ENCODE peak calls at places on chromosomes 7 and 10, in nine cellular contexts. One of them, this sample, is unnamed. For H3K4me1 and H3K36me3, the result is how much of the 10 kb centered on the place peaks cover.

GRCh38 chr10:24826022-24826421 is 102.3 kb upstream of the ARHGAP21 start:
- DNase-seq in suprapubic skin: no peak
- DNase-seq in GM23338: no peak
- DNase-seq in body of pancreas: no peak
- DNase-seq in mucosa of descending colon: no peak
- DNase-seq in stomach: no peak
- DNase-seq in sigmoid colon: no peak
- DNase-seq in kidney: no peak
- DNase-seq in hepatocyte: peak
- DNase-seq in this sample: no peak

GRCh38 chr7:38630720-38631673 is at the start of gene AMPH:
- DNase-seq in suprapubic skin: peak
- DNase-seq in GM23338: peak
- DNase-seq in body of pancreas: peak
- DNase-seq in mucosa of descending colon: no peak
- DNase-seq in stomach: no peak
- DNase-seq in sigmoid colon: peak
- DNase-seq in kidney: peak
- DNase-seq in hepatocyte: peak
- DNase-seq in this sample: no peak

GRCh38 chr10:18233775-18234174 is 93.6 kb downstream of the CACNB2 start:
- DNase-seq in suprapubic skin: no peak
- DNase-seq in GM23338: peak
- DNase-seq in body of pancreas: peak
- DNase-seq in mucosa of descending colon: no peak
- DNase-seq in stomach: no peak
- DNase-seq in sigmoid colon: no peak
- DNase-seq in kidney: no peak
- DNase-seq in hepatocyte: peak
- DNase-seq in this sample: peak

GRCh38 chr7:102456327-102456726 is 8.3 kb downstream of the ALKBH4 start:
- DNase-seq in suprapubic skin: no peak
- DNase-seq in GM23338: no peak
- DNase-seq in body of pancreas: no peak
- DNase-seq in mucosa of descending colon: no peak
- DNase-seq in stomach: no peak
- DNase-seq in sigmoid colon: no peak
- DNase-seq in kidney: no peak
- DNase-seq in hepatocyte: no peak
- DNase-seq in this sample: no peak

GRCh38 chr10:95767884-95768556 is 12.1 kb downstream of the ENTPD1 start:
- DNase-seq in suprapubic skin: no peak
- DNase-seq in GM23338: no peak
- DNase-seq in body of pancreas: peak
- DNase-seq in mucosa of descending colon: peak
- DNase-seq in stomach: no peak
- DNase-seq in sigmoid colon: no peak
- DNase-seq in kidney: no peak
- DNase-seq in hepatocyte: no peak
- DNase-seq in this sample: no peak

GRCh38 chr10:119306514-119306951 is 99.2 kb downstream of the GRK5 start:
- DNase-seq in suprapubic skin: no peak
- DNase-seq in GM23338: no peak
- DNase-seq in body of pancreas: no peak
- DNase-seq in mucosa of descending colon: peak
- DNase-seq in stomach: peak
- DNase-seq in sigmoid colon: no peak
- DNase-seq in kidney: no peak
- DNase-seq in hepatocyte: peak
- DNase-seq in this sample: no peak

GRCh38 chr10:122376364-122376961 is 2.0 kb downstream of the PLEKHA1 start:
- DNase-seq in suprapubic skin: no peak
- DNase-seq in GM23338: no peak
- DNase-seq in body of pancreas: no peak
- DNase-seq in mucosa of descending colon: no peak
- DNase-seq in stomach: no peak
- DNase-seq in sigmoid colon: no peak
- DNase-seq in kidney: no peak
- DNase-seq in hepatocyte: no peak
- DNase-seq in this sample: no peak

GRCh38 chr10:119466655-119467054 is 75.9 kb downstream of the RGS10 start:
- DNase-seq in suprapubic skin: no peak
- DNase-seq in GM23338: no peak
- DNase-seq in body of pancreas: no peak
- DNase-seq in mucosa of descending colon: no peak
- DNase-seq in stomach: no peak
- DNase-seq in sigmoid colon: no peak
- DNase-seq in kidney: peak
- DNase-seq in hepatocyte: no peak
- DNase-seq in this sample: no peak

GRCh38 chr7:17485368-17485767 is 186.9 kb downstream of the AHR start:
- DNase-seq in suprapubic skin: no peak
- DNase-seq in GM23338: no peak
- DNase-seq in body of pancreas: no peak
- DNase-seq in mucosa of descending colon: no peak
- DNase-seq in stomach: no peak
- DNase-seq in sigmoid colon: no peak
- DNase-seq in kidney: no peak
- DNase-seq in hepatocyte: no peak
- DNase-seq in this sample: no peak

GRCh38 chr7:498678-499641 is 20.7 kb downstream of the PDGFA start:
- DNase-seq in suprapubic skin: peak
- DNase-seq in GM23338: no peak
- DNase-seq in body of pancreas: peak
- DNase-seq in mucosa of descending colon: peak
- DNase-seq in stomach: peak
- DNase-seq in sigmoid colon: peak
- DNase-seq in kidney: peak
- DNase-seq in hepatocyte: no peak
- DNase-seq in this sample: no peak

GRCh38 chr10:78892383-78893191 is 176.2 kb upstream of the ZMIZ1 start:
- DNase-seq in suprapubic skin: peak
- DNase-seq in GM23338: no peak
- DNase-seq in body of pancreas: no peak
- DNase-seq in mucosa of descending colon: no peak
- DNase-seq in stomach: no peak
- DNase-seq in sigmoid colon: no peak
- DNase-seq in kidney: no peak
- DNase-seq in hepatocyte: no peak
- DNase-seq in this sample: no peak

GRCh38 chr10:120336910-120337540 is 120.0 kb upstream of the PLPP4 start:
- DNase-seq in suprapubic skin: no peak
- DNase-seq in GM23338: peak
- DNase-seq in body of pancreas: peak
- DNase-seq in mucosa of descending colon: no peak
- DNase-seq in stomach: peak
- DNase-seq in sigmoid colon: no peak
- DNase-seq in kidney: no peak
- DNase-seq in hepatocyte: peak
- DNase-seq in this sample: peak

GRCh38 chr10:44993922-44994751 is 6.6 kb upstream of the ZNF22 start:
- DNase-seq in suprapubic skin: no peak
- DNase-seq in GM23338: no peak
- DNase-seq in body of pancreas: no peak
- DNase-seq in mucosa of descending colon: no peak
- DNase-seq in stomach: no peak
- DNase-seq in sigmoid colon: peak
- DNase-seq in kidney: no peak
- DNase-seq in hepatocyte: no peak
- DNase-seq in this sample: no peak

GRCh38 chr10:101041252-101041761 is 10.3 kb downstream of the SFXN3 start:
- DNase-seq in suprapubic skin: peak
- DNase-seq in GM23338: peak
- DNase-seq in body of pancreas: peak
- DNase-seq in mucosa of descending colon: peak
- DNase-seq in stomach: peak
- DNase-seq in sigmoid colon: peak
- DNase-seq in kidney: peak
- DNase-seq in hepatocyte: peak
- DNase-seq in this sample: peak

GRCh38 chr10:15321431-15322321 is 49.4 kb downstream of the FAM171A1 start:
- DNase-seq in suprapubic skin: no peak
- DNase-seq in GM23338: no peak
- DNase-seq in body of pancreas: peak
- DNase-seq in mucosa of descending colon: no peak
- DNase-seq in stomach: no peak
- DNase-seq in sigmoid colon: no peak
- DNase-seq in kidney: no peak
- DNase-seq in hepatocyte: peak
- DNase-seq in this sample: peak

DNA sequence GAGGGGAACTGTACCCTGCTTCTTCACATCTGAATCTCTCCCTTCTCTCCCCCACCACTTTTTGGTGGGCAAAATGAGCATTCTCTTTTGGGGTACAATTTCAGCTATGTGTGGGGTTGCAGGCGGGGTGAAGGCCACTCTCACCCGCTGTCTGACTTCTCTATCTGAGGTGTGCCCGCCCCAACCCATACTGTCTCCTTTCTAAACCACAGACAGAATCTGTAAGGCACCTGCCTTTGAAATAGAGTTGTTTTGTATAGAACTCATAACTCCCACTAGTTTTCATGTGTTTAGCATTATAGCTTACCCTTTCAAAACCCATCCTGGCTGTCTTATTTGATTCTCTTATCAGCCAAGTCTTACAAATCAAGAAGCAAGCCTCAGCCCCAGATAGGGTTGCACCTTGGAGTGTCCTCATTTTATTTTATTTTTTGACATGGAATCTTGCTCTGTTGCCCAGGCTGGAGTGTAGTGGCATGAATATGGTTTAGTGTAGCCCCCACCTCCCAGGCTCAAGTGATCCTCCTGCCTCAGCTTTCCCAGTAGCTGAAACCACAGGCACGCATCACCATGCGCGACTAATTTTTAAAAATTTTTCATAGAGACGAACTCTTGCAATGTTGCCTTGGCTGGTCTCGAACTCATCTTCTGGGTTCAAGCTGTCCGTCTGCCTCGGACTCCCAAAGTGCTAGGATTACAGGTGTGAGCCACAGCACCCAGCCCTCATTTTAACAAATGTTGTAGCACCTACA is 11.9 kb downstream of the TSPAN14 start:
- DNase-seq in suprapubic skin: no peak
- DNase-seq in GM23338: no peak
- DNase-seq in body of pancreas: no peak
- DNase-seq in mucosa of descending colon: no peak
- DNase-seq in stomach: no peak
- DNase-seq in sigmoid colon: no peak
- DNase-seq in kidney: no peak
- DNase-seq in hepatocyte: no peak
- DNase-seq in this sample: peak
- H3K4me1 ChIP-seq in suprapubic skin: half or more
- H3K4me1 ChIP-seq in GM23338: half or more
- H3K4me1 ChIP-seq in body of pancreas: half or more
- H3K4me1 ChIP-seq in mucosa of descending colon: half or more
- H3K4me1 ChIP-seq in stomach: half or more
- H3K4me1 ChIP-seq in sigmoid colon: half or more
- H3K4me1 ChIP-seq in kidney: half or more
- H3K4me1 ChIP-seq in hepatocyte: half or more
- H3K4me1 ChIP-seq in this sample: under half

GRCh38 chr7:152185514-152185913 is 160.0 kb downstream of the GALNT11 start:
- DNase-seq in suprapubic skin: no peak
- DNase-seq in GM23338: no peak
- DNase-seq in body of pancreas: no peak
- DNase-seq in mucosa of descending colon: no peak
- DNase-seq in stomach: no peak
- DNase-seq in sigmoid colon: no peak
- DNase-seq in kidney: no peak
- DNase-seq in hepatocyte: no peak
- DNase-seq in this sample: no peak
- H3K36me3 ChIP-seq in suprapubic skin: half or more
- H3K36me3 ChIP-seq in GM23338: under half
- H3K36me3 ChIP-seq in body of pancreas: under half
- H3K36me3 ChIP-seq in mucosa of descending colon: under half
- H3K36me3 ChIP-seq in stomach: under half
- H3K36me3 ChIP-seq in sigmoid colon: under half
- H3K36me3 ChIP-seq in kidney: under half
- H3K36me3 ChIP-seq in hepatocyte: under half
- H3K36me3 ChIP-seq in this sample: half or more

GRCh38 chr10:70096705-70097420 is 35.8 kb downstream of the AIFM2 start:
- DNase-seq in suprapubic skin: no peak
- DNase-seq in GM23338: no peak
- DNase-seq in body of pancreas: no peak
- DNase-seq in mucosa of descending colon: no peak
- DNase-seq in stomach: no peak
- DNase-seq in sigmoid colon: no peak
- DNase-seq in kidney: no peak
- DNase-seq in hepatocyte: no peak
- DNase-seq in this sample: no peak

GRCh38 chr10:70097459-70097858 is 35.2 kb downstream of the AIFM2 start:
- DNase-seq in suprapubic skin: no peak
- DNase-seq in GM23338: no peak
- DNase-seq in body of pancreas: no peak
- DNase-seq in mucosa of descending colon: no peak
- DNase-seq in stomach: no peak
- DNase-seq in sigmoid colon: no peak
- DNase-seq in kidney: no peak
- DNase-seq in hepatocyte: no peak
- DNase-seq in this sample: no peak

GRCh38 chr10:70098271-70098670 is 34.4 kb downstream of the AIFM2 start:
- DNase-seq in suprapubic skin: no peak
- DNase-seq in GM23338: no peak
- DNase-seq in body of pancreas: no peak
- DNase-seq in mucosa of descending colon: no peak
- DNase-seq in stomach: no peak
- DNase-seq in sigmoid colon: no peak
- DNase-seq in kidney: no peak
- DNase-seq in hepatocyte: no peak
- DNase-seq in this sample: no peak

GRCh38 chr10:70106958-70107791 is 25.4 kb downstream of the AIFM2 start:
- DNase-seq in suprapubic skin: no peak
- DNase-seq in GM23338: peak
- DNase-seq in body of pancreas: no peak
- DNase-seq in mucosa of descending colon: no peak
- DNase-seq in stomach: no peak
- DNase-seq in sigmoid colon: no peak
- DNase-seq in kidney: no peak
- DNase-seq in hepatocyte: no peak
- DNase-seq in this sample: peak

GRCh38 chr10:70101668-70102067 is 31.0 kb downstream of the AIFM2 start:
- DNase-seq in suprapubic skin: no peak
- DNase-seq in GM23338: no peak
- DNase-seq in body of pancreas: no peak
- DNase-seq in mucosa of descending colon: no peak
- DNase-seq in stomach: no peak
- DNase-seq in sigmoid colon: no peak
- DNase-seq in kidney: no peak
- DNase-seq in hepatocyte: no peak
- DNase-seq in this sample: no peak
- H3K4me3 ChIP-seq in suprapubic skin: no peak
- H3K4me3 ChIP-seq in GM23338: no peak
- H3K4me3 ChIP-seq in body of pancreas: no peak
- H3K4me3 ChIP-seq in mucosa of descending colon: no peak
- H3K4me3 ChIP-seq in stomach: no peak
- H3K4me3 ChIP-seq in sigmoid colon: no peak
- H3K4me3 ChIP-seq in kidney: no peak
- H3K4me3 ChIP-seq in hepatocyte: no peak
- H3K4me3 ChIP-seq in this sample: no peak

DNA sequence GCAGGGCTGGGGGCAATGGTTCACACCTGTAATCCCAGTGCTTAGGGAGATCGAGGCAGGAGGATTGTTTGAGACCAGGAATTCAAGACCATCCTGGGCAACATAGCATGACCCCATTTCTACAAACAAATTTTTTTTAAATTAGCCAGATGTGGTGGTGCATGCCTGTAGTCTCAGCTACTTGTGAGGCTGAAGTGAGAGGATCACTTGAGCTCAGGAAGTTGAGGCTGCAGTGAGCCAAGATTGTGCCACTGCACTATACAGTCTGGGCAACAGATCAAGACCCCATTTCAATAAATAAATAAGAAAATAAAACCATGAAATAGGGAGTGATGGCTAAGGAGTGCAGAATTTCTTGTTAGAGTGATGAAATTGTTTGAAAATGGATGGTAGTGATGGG is 8.9 kb downstream of the GRID2IP start:
- DNase-seq in suprapubic skin: no peak
- DNase-seq in GM23338: no peak
- DNase-seq in body of pancreas: no peak
- DNase-seq in mucosa of descending colon: no peak
- DNase-seq in stomach: no peak
- DNase-seq in sigmoid colon: no peak
- DNase-seq in kidney: no peak
- DNase-seq in hepatocyte: no peak
- DNase-seq in this sample: no peak
- H3K4me1 ChIP-seq in suprapubic skin: under half
- H3K4me1 ChIP-seq in GM23338: under half
- H3K4me1 ChIP-seq in body of pancreas: under half
- H3K4me1 ChIP-seq in mucosa of descending colon: under half
- H3K4me1 ChIP-seq in stomach: under half
- H3K4me1 ChIP-seq in sigmoid colon: under half
- H3K4me1 ChIP-seq in kidney: under half
- H3K4me1 ChIP-seq in hepatocyte: under half
- H3K4me1 ChIP-seq in this sample: under half

This sample was measured in SJCRH30.